ENCODE peak calls at places on chromosomes 16 and 17, in nine cellular contexts. V is stimulated activated CD8-positive, alpha-beta memory T cell treated with anti-CD3 and anti-CD28 coated beads, Interleukin-15, amount 100 ng/mL, for 24 hours; Q is fibroblast of the conjunctiva; D is cardiac muscle cell; J is NCI-H1694 treated with DMSO at 0.1 percent for 48 hours; F is NCI-H1105; H is CD8-positive, alpha-beta T cell; R is DMS79; C is NCI-H526 treated with DMSO at 0.1 percent for 48 hours. X is an unnamed sample.

GRCh38 chr17:81069084-81069645 is 34.2 kb downstream of the BAIAP2 start:
- DNase-seq in H (no peak), Q (no peak), D (no peak), R (no peak), V (no peak), F (no peak), C (no peak), J (no peak), X (no peak)

GRCh38 chr17:82267575-82268379 is 5.7 kb downstream of the CSNK1D start:
- DNase-seq in D (peak), F (no peak), Q (peak), C (no peak), J (no peak), R (no peak), H (peak), V (no peak), X (peak)

GRCh38 chr16:74462361-74462760 is 41.1 kb upstream of the CLEC18B start:
- DNase-seq in R (no peak), F (no peak), D (no peak), J (no peak), V (no peak), C (no peak), Q (no peak), H (no peak), X (no peak)

GRCh38 chr17:1554751-1555617 is 7.6 kb downstream of the PITPNA start:
- DNase-seq in R (no peak), F (no peak), Q (no peak), J (no peak), V (no peak), H (no peak), C (no peak), D (no peak), X (no peak)

GRCh38 chr16:54067317-54068065 is 219.1 kb downstream of the IRX3 start:
- DNase-seq in V (no peak), C (no peak), D (no peak), J (no peak), Q (no peak), R (no peak), F (no peak), H (no peak), X (no peak)

GRCh38 chr17:56602292-56603130 is 9.0 kb downstream of the NOG start:
- DNase-seq in D (no peak), F (no peak), V (no peak), C (no peak), R (no peak), Q (no peak), H (peak), J (no peak), X (no peak)

GRCh38 chr17:61487161-61487654 is 35.0 kb downstream of the TBX4 start:
- DNase-seq in J (no peak), H (no peak), Q (no peak), D (no peak), V (no peak), C (no peak), R (no peak), F (no peak), X (no peak)

GRCh38 chr16:1177750-1178149 is 24.8 kb downstream of the CACNA1H start:
- DNase-seq in J (no peak), D (no peak), Q (no peak), R (no peak), F (no peak), H (no peak), C (no peak), V (no peak), X (no peak)